ENCODE peak calls at places on chromosome 12, in five cellular contexts. G is neuronal stem cell; Z is CD4-positive, alpha-beta T cell; U is cardiac muscle cell; Q is right cardiac atrium. R is an unnamed sample.

GRCh38 chr12:92139634-92140555 is 5.8 kb downstream of the BTG1 start:
- DNase-seq in Q (no peak), G (no peak), Z (no peak), U (no peak), R (no peak)

GRCh38 chr12:94982456-94982855 is 21.0 kb downstream of the NDUFA12 start:
- DNase-seq in Q (no peak), G (no peak), Z (no peak), U (no peak), R (no peak)

GRCh38 chr12:108152179-108152538 is 23.1 kb downstream of the WSCD2 start:
- DNase-seq in G (no peak), U (no peak), Q (no peak), Z (no peak), R (no peak)

GRCh38 chr12:50088577-50089335 is 3.6 kb downstream of the SMARCD1 start:
- DNase-seq in Q (no peak), G (no peak), Z (peak; percentile 26), U (peak; percentile 78), R (peak; percentile 14)

GRCh38 chr12:66647034-66647691 is 31.7 kb downstream of the GRIP1 start:
- DNase-seq in U (no peak), G (no peak), Q (no peak), Z (no peak), R (no peak)

GRCh38 chr12:19654630-19655384 is 215.5 kb downstream of the AEBP2 start:
- DNase-seq in Q (no peak), G (no peak), U (no peak), Z (no peak), R (no peak)

GRCh38 chr12:50057000-50057841 is at the start of gene ASIC1:
- DNase-seq in Q (peak; percentile 92), Z (peak; percentile 30), G (peak; percentile 70), U (peak; percentile 83), R (peak; percentile 39)

GRCh38 chr12:99444859-99445316 is 202.7 kb upstream of the GARIN6 start:
- DNase-seq in Q (no peak), U (no peak), G (no peak), Z (no peak), R (no peak)

GRCh38 chr12:69225251-69225910 is 14.0 kb upstream of the CPSF6 start:
- DNase-seq in Q (no peak), Z (no peak), G (no peak), U (no peak), R (no peak)

GRCh38 chr12:124545508-124546418 is 21.6 kb downstream of the NCOR2 start:
- DNase-seq in G (no peak), Z (no peak), U (no peak), Q (peak; percentile 66), R (no peak)

GRCh38 chr12:109255377-109255776 is 53.7 kb downstream of the FOXN4 start:
- DNase-seq in U (no peak), G (no peak), Z (no peak), Q (no peak), R (no peak)

GRCh38 chr12:49026678-49027480 is 8.3 kb upstream of the PRKAG1 start:
- DNase-seq in Q (no peak), G (no peak), Z (no peak), U (no peak), R (no peak)

GRCh38 chr12:131229426-131230339 is 276.0 kb downstream of the ADGRD1 start:
- DNase-seq in U (peak; percentile 26), Z (no peak), Q (no peak), G (no peak), R (no peak)

GRCh38 chr12:130485291-130486145 is 147.8 kb downstream of the PIWIL1 start:
- DNase-seq in U (no peak), Z (no peak), G (no peak), Q (no peak), R (no peak)

GRCh38 chr12:128766738-128767501 is 56.8 kb downstream of the SLC15A4 start:
- DNase-seq in Q (no peak), U (no peak), G (no peak), Z (no peak), R (no peak)

GRCh38 chr12:11508699-11509098 is 113.3 kb upstream of the PRB2 start:
- DNase-seq in G (no peak), Q (no peak), Z (no peak), U (no peak), R (no peak)

GRCh38 chr12:43337571-43338497 is 214.2 kb downstream of the ADAMTS20 start:
- DNase-seq in Q (no peak), Z (no peak), G (no peak), U (no peak), R (no peak)

GRCh38 chr12:39764944-39765560 is 145.4 kb upstream of the ABCD2 start:
- DNase-seq in U (peak; percentile 43), G (peak; percentile 5), Q (no peak), Z (no peak), R (no peak)

GRCh38 chr12:6631549-6631961 is 4.2 kb downstream of the LPAR5 start:
- DNase-seq in U (no peak), G (no peak), Z (no peak), Q (no peak), R (no peak)

GRCh38 chr12:105018761-105019160 is 32.6 kb downstream of the NOPCHAP1 start:
- DNase-seq in Q (no peak), G (no peak), U (no peak), Z (no peak), R (no peak)

GRCh38 chr12:130242506-130242905 is 80.2 kb downstream of the FZD10 start:
- DNase-seq in Z (no peak), Q (no peak), G (no peak), U (no peak), R (no peak)

GRCh38 chr12:90953956-90954421 is 987 bp downstream of the CCER1 start:
- DNase-seq in G (no peak), U (no peak), Z (no peak), Q (peak; percentile 64), R (no peak)

GRCh38 chr12:115191342-115191741 is 507.4 kb upstream of the TBX3 start:
- DNase-seq in G (no peak), Q (no peak), Z (no peak), U (no peak), R (no peak)

GRCh38 chr12:131912526-131913274 is 16.4 kb upstream of the PUS1 start:
- DNase-seq in U (no peak), Z (no peak), G (no peak), Q (peak; percentile 95), R (peak; percentile 18)

GRCh38 chr12:104454997-104455396 is 1.8 kb upstream of the CHST11 start:
- DNase-seq in Z (no peak), U (no peak), G (no peak), Q (no peak), R (no peak)

GRCh38 chr12:53820503-53820902 is 68.7 kb upstream of the CISTR start:
- DNase-seq in U (no peak), Q (no peak), Z (no peak), G (no peak), R (no peak)

GRCh38 chr12:113060336-113060960 is 3.9 kb downstream of the DTX1 start:
- DNase-seq in Z (no peak), G (no peak), U (no peak), Q (no peak), R (no peak)
- H3K27ac ChIP-seq in Z (no peak overlapping the region), G (no peak overlapping the region), U (no peak overlapping the region), Q (no peak overlapping the region), R (no peak overlapping the region)

DNA sequence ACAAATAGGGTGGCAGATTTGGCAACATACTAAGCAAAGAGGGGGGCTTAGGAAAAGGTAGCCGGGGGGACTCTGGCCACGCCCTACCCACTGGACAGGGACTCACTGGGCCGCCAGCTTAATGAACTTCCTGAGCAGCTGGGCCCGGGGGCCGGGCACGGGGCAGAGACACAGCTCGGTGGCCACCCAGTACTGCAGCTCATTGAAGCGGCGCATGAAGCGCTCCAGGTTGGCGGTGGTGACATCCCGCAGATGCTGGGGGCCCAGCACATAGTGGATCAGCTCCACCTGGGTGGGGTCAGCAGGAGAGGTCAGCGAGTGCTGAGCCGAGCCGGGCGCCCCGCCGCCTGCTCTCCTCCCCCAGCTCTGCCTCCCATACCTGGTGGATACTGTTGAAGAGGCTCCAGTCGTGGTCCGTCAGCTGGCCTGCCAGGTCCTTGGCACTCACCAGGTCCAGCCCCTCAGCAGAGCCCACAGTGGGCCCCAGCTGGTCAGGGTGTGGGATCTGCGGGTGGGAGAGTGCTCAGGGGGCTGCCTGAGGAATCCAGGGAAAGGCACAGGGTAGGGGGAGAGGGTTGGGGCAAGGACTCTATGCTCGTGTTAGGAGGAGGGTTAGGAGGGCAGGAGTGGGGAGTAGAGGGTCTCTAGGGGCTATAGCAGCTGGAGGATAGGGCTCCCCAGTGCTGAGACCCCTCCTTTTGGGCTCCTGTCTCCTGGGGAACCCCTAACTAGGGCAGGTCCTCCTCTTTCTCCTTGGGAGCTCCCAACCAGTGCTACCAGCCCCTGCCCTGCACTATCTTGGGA is 15.4 kb upstream of the ENDOU start:
- DNase-seq in U (no peak), Z (no peak), Q (peak; percentile 64), G (no peak), R (no peak)
- H3K27ac ChIP-seq in U (peak overlapping the region; percentile 57), Z (no peak overlapping the region), Q (peak overlapping the region; percentile 33), G (no peak overlapping the region), R (peak overlapping the region; percentile 95)

DNA sequence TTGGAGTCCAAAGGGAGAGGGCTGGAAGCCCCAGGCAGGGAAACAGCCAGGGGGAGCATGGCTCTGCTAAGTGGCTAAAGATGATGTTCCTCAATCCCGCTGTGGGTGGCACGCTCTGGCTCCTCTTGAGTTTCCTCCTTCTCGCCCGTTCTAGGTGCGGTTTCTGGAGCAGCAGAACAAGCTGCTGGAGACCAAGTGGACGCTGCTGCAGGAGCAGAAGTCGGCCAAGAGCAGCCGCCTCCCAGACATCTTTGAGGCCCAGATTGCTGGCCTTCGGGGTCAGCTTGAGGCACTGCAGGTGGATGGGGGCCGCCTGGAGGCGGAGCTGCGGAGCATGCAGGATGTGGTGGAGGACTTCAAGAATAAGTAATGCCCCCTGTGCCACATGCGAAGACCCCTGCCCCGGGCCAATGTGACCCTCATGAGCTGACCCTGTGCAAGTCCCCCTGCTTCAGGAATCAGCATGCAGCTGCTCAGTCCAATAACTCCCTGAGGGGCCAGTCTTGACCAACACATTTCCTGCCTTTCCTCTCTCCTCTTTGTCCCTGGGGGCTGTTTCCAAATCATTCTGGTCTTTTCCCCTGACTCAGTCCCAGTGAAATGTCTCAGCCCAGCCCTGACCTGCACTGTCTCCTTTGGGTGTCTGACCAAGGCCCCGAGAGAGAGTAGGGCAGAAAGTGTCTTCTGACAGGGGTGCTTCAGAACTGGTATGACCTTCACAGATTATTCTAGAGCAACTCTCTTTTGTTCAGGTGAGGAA is 2.1 kb downstream of the KRT7 start:
- DNase-seq in U (no peak), Q (no peak), G (no peak), Z (no peak), R (no peak)
- H3K27ac ChIP-seq in U (no peak overlapping the region), Q (no peak overlapping the region), G (no peak overlapping the region), Z (no peak overlapping the region), R (no peak overlapping the region)

GRCh38 chr12:82783456-82783855 is 96.8 kb downstream of the TMTC2 start:
- DNase-seq in U (no peak), Z (no peak), G (no peak), Q (no peak), R (no peak)

DNA sequence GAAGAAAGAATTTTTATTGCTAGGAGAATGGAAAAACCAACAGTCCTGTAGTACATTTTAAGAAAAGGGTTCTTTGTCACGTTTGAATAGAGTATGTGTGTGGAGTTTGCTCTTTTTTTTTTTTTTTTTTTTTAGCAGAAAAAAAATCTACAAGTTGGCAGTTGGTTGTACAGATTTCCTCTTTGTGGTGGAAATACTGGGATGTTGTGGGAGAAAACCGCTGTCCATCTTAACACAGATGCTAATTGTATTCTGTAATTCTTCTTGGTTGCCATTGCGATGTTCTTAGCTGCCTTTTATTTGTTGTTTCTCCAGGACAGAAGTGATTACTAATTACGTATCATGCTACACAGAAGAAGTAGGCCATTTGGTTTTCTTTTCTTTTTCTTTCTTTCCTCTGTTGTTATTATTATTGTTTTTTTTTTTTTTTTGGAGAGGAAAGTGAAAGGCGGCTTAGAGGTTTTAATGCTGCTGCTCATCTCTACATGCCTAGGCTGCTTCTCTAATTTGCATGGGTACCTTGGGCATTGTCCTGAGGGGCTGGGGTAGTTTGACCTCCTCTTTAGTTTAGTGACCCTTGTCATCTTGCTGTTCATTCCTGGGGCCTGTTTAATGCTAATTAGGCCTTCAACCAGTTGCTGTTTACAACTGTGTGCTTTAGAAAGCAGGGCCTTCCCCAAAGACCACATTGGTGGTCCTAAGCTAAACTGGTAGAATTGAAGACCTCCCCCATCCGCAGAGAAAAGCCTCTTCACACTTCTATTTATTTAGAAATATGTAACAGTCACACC is 94.8 kb downstream of the TMTC2 start:
- DNase-seq in G (peak; percentile 92), Z (no peak), Q (no peak), U (no peak), R (no peak)
- H3K27ac ChIP-seq in G (no peak overlapping the region), Z (no peak overlapping the region), Q (no peak overlapping the region), U (no peak overlapping the region), R (peak overlapping the region; percentile 98)